ENCODE peak calls at places on chromosomes 13 and 19, in nine cellular contexts. J, H, L, Q, V, O, X, A and E are unnamed samples.

GRCh38 chr13:29472317-29472961 is 123.0 kb downstream of the SLC7A1 start:
- DNase-seq in J (no peak), H (peak), L (no peak), Q (no peak), V (no peak), O (no peak), X (peak), A (peak), E (no peak)

GRCh38 chr13:108402850-108403249 is 133.3 kb downstream of the TNFSF13B start:
- DNase-seq in J (no peak), H (no peak), L (no peak), Q (no peak), V (no peak), O (no peak), X (no peak), A (no peak), E (no peak)

GRCh38 chr13:32527151-32527550 is 11.4 kb downstream of the N4BP2L2 start:
- DNase-seq in J (no peak), H (no peak), L (no peak), Q (no peak), V (no peak), O (no peak), X (no peak), A (no peak), E (no peak)

GRCh38 chr19:28701491-28701890 is 511.5 kb downstream of the UQCRFS1 start:
- DNase-seq in J (no peak), H (no peak), L (no peak), Q (no peak), V (no peak), O (no peak), X (peak), A (peak), E (peak)

GRCh38 chr19:888615-889385 is 4.2 kb downstream of the MED16 start:
- DNase-seq in J (no peak), H (no peak), L (no peak), Q (no peak), V (no peak), O (no peak), X (no peak), A (no peak), E (no peak)

GRCh38 chr19:12721656-12722565 is 1.8 kb downstream of the TNPO2 start:
- DNase-seq in J (peak), H (peak), L (peak), Q (peak), V (peak), O (peak), X (no peak), A (peak), E (no peak)

GRCh38 chr13:49521216-49521615 is 25.5 kb downstream of the PHF11 start:
- DNase-seq in J (no peak), H (no peak), L (no peak), Q (no peak), V (no peak), O (no peak), X (no peak), A (no peak), E (no peak)

GRCh38 chr19:37551123-37551993 is 43.2 kb downstream of the ZNF571 start:
- DNase-seq in J (no peak), H (peak), L (peak), Q (peak), V (no peak), O (peak), X (peak), A (peak), E (no peak)

GRCh38 chr19:45819769-45820168 is 4.7 kb upstream of the RSPH6A start:
- DNase-seq in J (no peak), H (no peak), L (no peak), Q (no peak), V (no peak), O (no peak), X (no peak), A (no peak), E (no peak)

GRCh38 chr19:16821081-16821480 is 8.1 kb upstream of the SIN3B start:
- DNase-seq in J (no peak), H (no peak), L (no peak), Q (no peak), V (no peak), O (no peak), X (no peak), A (no peak), E (no peak)

GRCh38 chr13:42660367-42660965 is 86.5 kb downstream of the TNFSF11 start:
- DNase-seq in J (no peak), H (peak), L (no peak), Q (no peak), V (no peak), O (no peak), X (peak), A (peak), E (no peak)

GRCh38 chr13:39918837-39919236 is 263.4 kb downstream of the COG6 start:
- DNase-seq in J (no peak), H (no peak), L (no peak), Q (no peak), V (no peak), O (no peak), X (no peak), A (peak), E (peak)

GRCh38 chr13:74197686-74198085 is 63.5 kb upstream of the KLF12 start:
- DNase-seq in J (no peak), H (no peak), L (no peak), Q (no peak), V (no peak), O (no peak), X (no peak), A (no peak), E (no peak)

GRCh38 chr13:74187564-74187963 is 53.4 kb upstream of the KLF12 start:
- DNase-seq in J (no peak), H (no peak), L (no peak), Q (peak), V (no peak), O (no peak), X (no peak), A (peak), E (no peak)

GRCh38 chr13:74191036-74191809 is 57.0 kb upstream of the KLF12 start:
- DNase-seq in J (no peak), H (no peak), L (no peak), Q (peak), V (no peak), O (no peak), X (no peak), A (no peak), E (no peak)

GRCh38 chr13:74194856-74195255 is 60.7 kb upstream of the KLF12 start:
- DNase-seq in J (no peak), H (no peak), L (no peak), Q (no peak), V (no peak), O (no peak), X (no peak), A (no peak), E (no peak)

GRCh38 chr13:74193391-74193790 is 59.2 kb upstream of the KLF12 start:
- DNase-seq in J (no peak), H (no peak), L (no peak), Q (no peak), V (no peak), O (no peak), X (no peak), A (no peak), E (no peak)
- H3K4me3 ChIP-seq in J (no peak), H (no peak), L (no peak), Q (no peak), V (no peak), O (no peak), X (no peak), A (no peak), E (no peak)

DNA sequence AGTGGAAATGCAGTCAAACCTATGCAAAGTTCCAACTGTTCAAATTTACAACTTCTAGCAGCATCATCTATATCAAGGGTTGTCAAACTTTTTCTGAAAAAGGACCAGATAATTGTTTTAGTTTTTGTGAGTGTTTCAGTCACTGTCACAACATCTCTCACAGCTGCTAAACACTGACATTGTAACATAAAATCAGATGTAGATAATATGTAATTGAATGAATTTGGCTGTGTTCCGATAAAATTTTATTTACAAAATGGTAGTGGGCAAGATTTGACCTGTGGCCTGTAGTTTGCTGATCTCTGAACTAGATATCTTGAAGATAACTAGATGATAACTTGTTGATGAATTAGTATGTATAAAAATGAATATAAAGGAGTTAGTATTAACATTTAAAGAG is 1679.1 kb upstream of the PCDH20 start:
- DNase-seq in J (no peak), H (no peak), L (no peak), Q (no peak), V (no peak), O (no peak), X (no peak), A (no peak), E (no peak)
- TF ChIP-seq CTCF in J (no peak), H (no peak), L (no peak), Q (no peak), V (no peak), O (no peak), X (no peak), A (no peak), E (no peak)

GRCh38 chr19:4580021-4580901 is 20.8 kb upstream of the SEMA6B start:
- DNase-seq in J (no peak), H (no peak), L (no peak), Q (no peak), V (no peak), O (no peak), X (no peak), A (no peak), E (no peak)
- H3K4me3 ChIP-seq in J (peak), H (no peak), L (no peak), Q (peak), V (no peak), O (peak), X (peak), A (peak), E (no peak)

GRCh38 chr13:94140027-94140426 is 339.5 kb downstream of the DCT start:
- DNase-seq in J (no peak), H (no peak), L (no peak), Q (no peak), V (no peak), O (no peak), X (no peak), A (no peak), E (no peak)

GRCh38 chr13:94138831-94139230 is 340.7 kb downstream of the DCT start:
- DNase-seq in J (no peak), H (no peak), L (no peak), Q (no peak), V (no peak), O (no peak), X (no peak), A (no peak), E (no peak)

GRCh38 chr13:94143624-94144350 is 335.7 kb downstream of the DCT start:
- DNase-seq in J (no peak), H (no peak), L (no peak), Q (no peak), V (no peak), O (no peak), X (no peak), A (no peak), E (no peak)

GRCh38 chr13:94139393-94139995 is 340.0 kb downstream of the DCT start:
- DNase-seq in J (no peak), H (no peak), L (no peak), Q (no peak), V (no peak), O (no peak), X (no peak), A (no peak), E (no peak)
- TF ChIP-seq CTCF in J (no peak), H (no peak), L (no peak), Q (no peak), V (no peak), O (no peak), X (no peak), A (no peak), E (no peak)

DNA sequence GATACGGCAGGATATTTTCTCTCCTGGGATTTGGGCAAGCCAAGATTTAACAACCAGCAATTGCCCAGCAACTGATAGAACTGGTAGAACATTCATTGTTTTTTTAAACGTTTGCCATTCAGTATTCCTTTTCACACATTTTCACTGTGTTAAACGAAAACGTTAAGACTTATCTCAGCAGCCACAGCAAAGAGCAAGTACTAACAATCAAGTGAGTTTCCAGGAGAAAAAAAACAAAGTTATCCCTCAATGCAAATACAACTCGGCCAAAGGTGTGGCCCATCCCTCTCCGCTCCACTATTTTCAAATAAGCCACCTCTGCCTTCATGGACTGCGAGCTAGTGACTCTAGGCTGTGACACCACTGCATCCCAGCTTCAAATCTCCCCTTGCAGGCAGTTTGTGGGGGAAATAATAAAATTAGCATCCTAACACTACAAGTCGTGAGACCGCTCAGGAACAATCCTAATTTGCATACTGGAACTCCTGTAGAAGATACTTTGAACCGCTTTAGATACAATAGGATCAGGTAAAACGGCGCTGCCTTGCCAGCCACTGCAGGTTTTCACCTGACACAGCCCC is 449 bp upstream of the RFXAP start:
- DNase-seq in J (no peak), H (no peak), L (no peak), Q (no peak), V (no peak), O (no peak), X (no peak), A (no peak), E (no peak)
- H3K4me3 ChIP-seq in J (peak), H (peak), L (peak), Q (peak), V (peak), O (peak), X (peak), A (peak), E (peak)

DNA sequence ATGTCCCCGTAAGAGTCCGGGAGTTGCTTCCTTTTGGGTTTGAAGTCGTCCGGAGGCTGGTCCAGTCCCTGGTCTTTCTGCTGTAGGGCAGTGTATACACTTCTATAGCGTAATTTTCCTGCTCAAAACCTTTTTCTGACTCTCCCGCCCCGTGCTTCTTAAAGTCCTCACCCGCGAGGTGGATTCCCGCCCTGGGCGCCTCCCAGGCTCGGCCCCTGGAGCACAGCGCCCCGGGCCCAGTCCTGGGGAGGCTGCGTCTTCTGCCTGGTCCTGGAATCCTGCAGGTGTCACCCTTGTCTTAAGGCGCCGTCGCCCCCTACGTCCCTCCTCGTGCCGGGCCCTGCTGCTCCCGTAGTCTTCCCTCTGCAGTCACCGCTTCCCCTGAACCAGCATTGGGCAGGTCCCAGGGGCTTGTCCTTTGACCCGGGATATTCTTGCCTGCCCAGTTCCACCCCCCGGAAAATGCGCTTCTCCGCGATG is 34.4 kb upstream of the ZNF808 start:
- DNase-seq in J (no peak), H (no peak), L (no peak), Q (no peak), V (no peak), O (no peak), X (no peak), A (no peak), E (no peak)
- TF ChIP-seq CTCF in J (no peak), H (no peak), L (no peak), Q (no peak), V (no peak), O (no peak), X (no peak), A (no peak), E (no peak)